ENCODE peak calls at places on chromosome X, in six cellular contexts. One of them, this sample, is unnamed. For H3K4me1, the result is how much of the 10 kb centered on the place peaks cover.

GRCh38 chrX:104343408-104344129 is 88.8 kb upstream of the ESX1 start:
- DNase-seq in GM12878: peak
- DNase-seq in fibroblast of lung: peak
- DNase-seq in mammary epithelial cell: peak
- DNase-seq in GM23248: peak
- DNase-seq in IMR-90: peak
- DNase-seq in this sample: peak

GRCh38 chrX:10633722-10634121 is 13.3 kb upstream of the MID1 start:
- DNase-seq in GM12878: no peak
- DNase-seq in fibroblast of lung: peak
- DNase-seq in mammary epithelial cell: peak
- DNase-seq in GM23248: peak
- DNase-seq in IMR-90: peak
- DNase-seq in this sample: no peak

GRCh38 chrX:141902366-141902765 is 1.3 kb upstream of the MAGEC1 start:
- DNase-seq in GM12878: no peak
- DNase-seq in fibroblast of lung: no peak
- DNase-seq in mammary epithelial cell: no peak
- DNase-seq in GM23248: no peak
- DNase-seq in IMR-90: no peak
- DNase-seq in this sample: no peak

GRCh38 chrX:15157624-15158023 is 112.3 kb downstream of the ASB9 start:
- DNase-seq in GM12878: no peak
- DNase-seq in fibroblast of lung: no peak
- DNase-seq in mammary epithelial cell: no peak
- DNase-seq in GM23248: no peak
- DNase-seq in IMR-90: no peak
- DNase-seq in this sample: no peak

GRCh38 chrX:143701460-143701859 is 19.1 kb downstream of the SPANXN2 start:
- DNase-seq in GM12878: no peak
- DNase-seq in fibroblast of lung: no peak
- DNase-seq in mammary epithelial cell: no peak
- DNase-seq in GM23248: no peak
- DNase-seq in IMR-90: no peak
- DNase-seq in this sample: no peak

GRCh38 chrX:7889680-7890079 is 37.5 kb downstream of the PNPLA4 start:
- DNase-seq in GM12878: no peak
- DNase-seq in fibroblast of lung: peak
- DNase-seq in mammary epithelial cell: peak
- DNase-seq in GM23248: peak
- DNase-seq in IMR-90: peak
- DNase-seq in this sample: peak

GRCh38 chrX:22987452-22987851 is 12.3 kb upstream of the DDX53 start:
- DNase-seq in GM12878: no peak
- DNase-seq in fibroblast of lung: no peak
- DNase-seq in mammary epithelial cell: no peak
- DNase-seq in GM23248: peak
- DNase-seq in IMR-90: peak
- DNase-seq in this sample: peak

GRCh38 chrX:95764972-95765451 is 919.6 kb upstream of the DIAPH2 start:
- DNase-seq in GM12878: no peak
- DNase-seq in fibroblast of lung: peak
- DNase-seq in mammary epithelial cell: peak
- DNase-seq in GM23248: peak
- DNase-seq in IMR-90: peak
- DNase-seq in this sample: peak

GRCh38 chrX:116436358-116436816 is at the start of gene SLC6A14:
- DNase-seq in GM12878: no peak
- DNase-seq in fibroblast of lung: no peak
- DNase-seq in mammary epithelial cell: no peak
- DNase-seq in GM23248: no peak
- DNase-seq in IMR-90: no peak
- DNase-seq in this sample: no peak

GRCh38 chrX:17634542-17635207 is 102.6 kb upstream of the SCML1 start:
- DNase-seq in GM12878: no peak
- DNase-seq in fibroblast of lung: no peak
- DNase-seq in mammary epithelial cell: no peak
- DNase-seq in GM23248: no peak
- DNase-seq in IMR-90: no peak
- DNase-seq in this sample: no peak
- H2AFZ ChIP-seq in GM12878: no peak
- H2AFZ ChIP-seq in fibroblast of lung: no peak
- H2AFZ ChIP-seq in mammary epithelial cell: no peak
- H2AFZ ChIP-seq in GM23248: no peak
- H2AFZ ChIP-seq in IMR-90: peak
- H2AFZ ChIP-seq in this sample: no peak

DNA sequence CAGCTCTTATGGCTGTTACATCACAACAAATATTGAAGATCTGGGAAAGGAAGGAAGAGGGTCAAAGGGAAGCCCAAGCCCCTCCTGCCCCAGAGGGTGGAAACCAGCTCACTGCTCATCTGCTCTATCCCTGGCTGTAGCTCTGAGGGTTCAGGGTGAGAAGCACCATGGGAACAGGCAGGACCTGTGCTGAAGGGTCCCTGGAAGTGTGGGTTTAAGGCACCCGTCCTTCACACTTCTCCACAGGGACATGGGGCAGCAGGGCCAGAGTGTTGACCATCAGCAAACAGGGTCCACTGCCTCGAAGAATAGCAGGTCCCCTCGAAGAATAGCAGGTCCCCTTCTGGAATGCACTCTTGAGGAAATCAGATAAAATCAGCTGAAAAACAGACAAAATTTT is 4.4 kb downstream of the RTL5 start:
- DNase-seq in GM12878: no peak
- DNase-seq in fibroblast of lung: no peak
- DNase-seq in mammary epithelial cell: no peak
- DNase-seq in GM23248: no peak
- DNase-seq in IMR-90: no peak
- DNase-seq in this sample: no peak
- H3K4me1 ChIP-seq in GM12878: under half
- H3K4me1 ChIP-seq in fibroblast of lung: under half
- H3K4me1 ChIP-seq in mammary epithelial cell: under half
- H3K4me1 ChIP-seq in GM23248: under half
- H3K4me1 ChIP-seq in IMR-90: under half
- H3K4me1 ChIP-seq in this sample: under half

GRCh38 chrX:40103565-40104323 is 6.0 kb upstream of the BCOR start:
- DNase-seq in GM12878: no peak
- DNase-seq in fibroblast of lung: no peak
- DNase-seq in mammary epithelial cell: no peak
- DNase-seq in GM23248: no peak
- DNase-seq in IMR-90: no peak
- DNase-seq in this sample: no peak

GRCh38 chrX:40104649-40105015 is 6.9 kb upstream of the BCOR start:
- DNase-seq in GM12878: no peak
- DNase-seq in fibroblast of lung: peak
- DNase-seq in mammary epithelial cell: peak
- DNase-seq in GM23248: peak
- DNase-seq in IMR-90: peak
- DNase-seq in this sample: peak

GRCh38 chrX:40101430-40101802 is 3.7 kb upstream of the BCOR start:
- DNase-seq in GM12878: no peak
- DNase-seq in fibroblast of lung: no peak
- DNase-seq in mammary epithelial cell: no peak
- DNase-seq in GM23248: no peak
- DNase-seq in IMR-90: no peak
- DNase-seq in this sample: no peak

GRCh38 chrX:40100537-40101429 is 3.0 kb upstream of the BCOR start:
- DNase-seq in GM12878: no peak
- DNase-seq in fibroblast of lung: no peak
- DNase-seq in mammary epithelial cell: no peak
- DNase-seq in GM23248: no peak
- DNase-seq in IMR-90: no peak
- DNase-seq in this sample: no peak

GRCh38 chrX:40102393-40103381 is 4.9 kb upstream of the BCOR start:
- DNase-seq in GM12878: no peak
- DNase-seq in fibroblast of lung: no peak
- DNase-seq in mammary epithelial cell: no peak
- DNase-seq in GM23248: no peak
- DNase-seq in IMR-90: no peak
- DNase-seq in this sample: no peak
- H3K9ac ChIP-seq in GM12878: no peak
- H3K9ac ChIP-seq in fibroblast of lung: no peak
- H3K9ac ChIP-seq in mammary epithelial cell: no peak
- H3K9ac ChIP-seq in GM23248: no peak
- H3K9ac ChIP-seq in IMR-90: no peak
- H3K9ac ChIP-seq in this sample: no peak

GRCh38 chrX:134737721-134738369 is 79.6 kb upstream of the PLAC1 start:
- DNase-seq in GM12878: no peak
- DNase-seq in fibroblast of lung: no peak
- DNase-seq in mammary epithelial cell: no peak
- DNase-seq in GM23248: no peak
- DNase-seq in IMR-90: no peak
- DNase-seq in this sample: no peak
- H2AFZ ChIP-seq in GM12878: no peak
- H2AFZ ChIP-seq in fibroblast of lung: no peak
- H2AFZ ChIP-seq in mammary epithelial cell: no peak
- H2AFZ ChIP-seq in GM23248: no peak
- H2AFZ ChIP-seq in IMR-90: peak
- H2AFZ ChIP-seq in this sample: no peak

GRCh38 chrX:47068214-47068613 is 10.0 kb upstream of the RGN start:
- DNase-seq in GM12878: no peak
- DNase-seq in fibroblast of lung: no peak
- DNase-seq in mammary epithelial cell: no peak
- DNase-seq in GM23248: no peak
- DNase-seq in IMR-90: no peak
- DNase-seq in this sample: peak

GRCh38 chrX:47060708-47061107 is 17.5 kb upstream of the RGN start:
- DNase-seq in GM12878: no peak
- DNase-seq in fibroblast of lung: no peak
- DNase-seq in mammary epithelial cell: no peak
- DNase-seq in GM23248: no peak
- DNase-seq in IMR-90: no peak
- DNase-seq in this sample: no peak

GRCh38 chrX:47059142-47059874 is 18.9 kb upstream of the RGN start:
- DNase-seq in GM12878: no peak
- DNase-seq in fibroblast of lung: no peak
- DNase-seq in mammary epithelial cell: no peak
- DNase-seq in GM23248: no peak
- DNase-seq in IMR-90: no peak
- DNase-seq in this sample: no peak

GRCh38 chrX:47061238-47061919 is 16.9 kb upstream of the RGN start:
- DNase-seq in GM12878: no peak
- DNase-seq in fibroblast of lung: no peak
- DNase-seq in mammary epithelial cell: no peak
- DNase-seq in GM23248: no peak
- DNase-seq in IMR-90: no peak
- DNase-seq in this sample: no peak

DNA sequence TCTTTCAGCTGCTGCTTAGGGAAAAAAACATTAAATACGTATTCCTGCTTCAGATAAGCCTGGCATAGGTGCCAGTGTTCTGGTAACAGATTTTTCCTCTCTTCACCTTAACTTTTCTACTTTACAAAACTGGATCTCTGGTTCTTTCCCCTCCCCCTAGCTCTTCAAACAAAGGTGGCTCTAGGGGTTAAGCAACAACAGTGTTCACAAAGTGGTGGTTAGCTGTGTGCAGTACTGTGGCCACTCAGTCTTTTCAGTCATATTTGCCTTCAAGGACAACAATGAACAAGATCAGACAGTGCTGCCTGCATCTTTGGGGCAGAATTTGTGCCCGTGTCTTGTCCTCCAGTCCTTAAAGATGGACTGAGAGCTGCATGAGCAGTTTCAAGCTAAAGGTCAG is 15.1 kb upstream of the RGN start:
- DNase-seq in GM12878: no peak
- DNase-seq in fibroblast of lung: no peak
- DNase-seq in mammary epithelial cell: no peak
- DNase-seq in GM23248: no peak
- DNase-seq in IMR-90: no peak
- DNase-seq in this sample: no peak
- H3K4me1 ChIP-seq in GM12878: under half
- H3K4me1 ChIP-seq in fibroblast of lung: under half
- H3K4me1 ChIP-seq in mammary epithelial cell: under half
- H3K4me1 ChIP-seq in GM23248: under half
- H3K4me1 ChIP-seq in IMR-90: under half
- H3K4me1 ChIP-seq in this sample: under half

GRCh38 chrX:113726009-113726408 is 857.9 kb upstream of the HTR2C start:
- DNase-seq in GM12878: no peak
- DNase-seq in fibroblast of lung: no peak
- DNase-seq in mammary epithelial cell: no peak
- DNase-seq in GM23248: no peak
- DNase-seq in IMR-90: no peak
- DNase-seq in this sample: no peak
- H3K9ac ChIP-seq in GM12878: no peak
- H3K9ac ChIP-seq in fibroblast of lung: no peak
- H3K9ac ChIP-seq in mammary epithelial cell: no peak
- H3K9ac ChIP-seq in GM23248: no peak
- H3K9ac ChIP-seq in IMR-90: no peak
- H3K9ac ChIP-seq in this sample: no peak

GRCh38 chrX:11667286-11667685 is 1.6 kb upstream of the ARHGAP6 start:
- DNase-seq in GM12878: peak
- DNase-seq in fibroblast of lung: no peak
- DNase-seq in mammary epithelial cell: no peak
- DNase-seq in GM23248: no peak
- DNase-seq in IMR-90: no peak
- DNase-seq in this sample: no peak

GRCh38 chrX:11663875-11664210 is 1.9 kb downstream of the ARHGAP6 start:
- DNase-seq in GM12878: no peak
- DNase-seq in fibroblast of lung: peak
- DNase-seq in mammary epithelial cell: no peak
- DNase-seq in GM23248: no peak
- DNase-seq in IMR-90: no peak
- DNase-seq in this sample: no peak

GRCh38 chrX:11666180-11666579 is 460 bp upstream of the ARHGAP6 start:
- DNase-seq in GM12878: no peak
- DNase-seq in fibroblast of lung: peak
- DNase-seq in mammary epithelial cell: no peak
- DNase-seq in GM23248: peak
- DNase-seq in IMR-90: no peak
- DNase-seq in this sample: no peak

GRCh38 chrX:11665144-11666040 is at the start of gene ARHGAP6:
- DNase-seq in GM12878: no peak
- DNase-seq in fibroblast of lung: peak
- DNase-seq in mammary epithelial cell: peak
- DNase-seq in GM23248: peak
- DNase-seq in IMR-90: peak
- DNase-seq in this sample: peak

DNA sequence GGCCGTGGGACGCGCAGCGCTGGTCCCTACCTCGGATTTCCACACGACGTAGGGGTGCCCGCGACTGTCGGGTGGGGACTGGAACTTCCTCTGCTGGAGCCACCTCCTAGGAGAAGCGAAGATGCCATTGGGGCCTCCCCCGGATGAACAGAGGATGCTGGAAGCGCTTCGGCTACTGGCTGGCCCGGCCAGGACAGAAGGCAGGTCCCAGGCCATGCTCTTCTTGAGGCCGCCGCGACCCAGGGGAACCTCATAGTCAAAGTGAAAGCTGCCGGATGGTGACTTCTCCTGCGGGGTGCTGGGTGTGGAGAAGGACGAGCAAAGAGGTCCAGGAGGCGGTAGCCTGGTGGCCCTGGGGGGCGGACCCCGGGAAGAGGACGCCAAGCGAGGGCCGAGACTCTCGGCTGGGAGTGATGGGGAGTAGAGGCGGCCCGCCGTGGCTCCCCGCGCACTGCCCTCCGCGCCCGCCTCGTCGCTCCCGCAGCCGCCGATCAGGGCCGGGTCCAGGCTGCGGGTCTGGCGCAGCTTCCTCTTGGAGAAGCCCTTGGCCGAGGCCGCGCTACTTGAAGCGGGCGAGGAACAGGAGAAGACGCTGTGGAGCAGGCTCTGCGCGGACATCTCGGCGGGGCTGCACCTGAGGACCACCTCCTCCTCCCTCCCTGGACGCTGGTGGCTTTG is 1.4 kb downstream of the ARHGAP6 start:
- DNase-seq in GM12878: no peak
- DNase-seq in fibroblast of lung: no peak
- DNase-seq in mammary epithelial cell: no peak
- DNase-seq in GM23248: peak
- DNase-seq in IMR-90: no peak
- DNase-seq in this sample: no peak
- H2AFZ ChIP-seq in GM12878: no peak
- H2AFZ ChIP-seq in fibroblast of lung: peak
- H2AFZ ChIP-seq in mammary epithelial cell: peak
- H2AFZ ChIP-seq in GM23248: peak
- H2AFZ ChIP-seq in IMR-90: peak
- H2AFZ ChIP-seq in this sample: no peak

This sample was measured in trophoblast cell.